ENCODE peak calls at places on chromosomes 7 and 10, in nine cellular contexts. One of them, this sample, is unnamed.

GRCh38 chr7:7738622-7739021 is 20.2 kb upstream of the RPA3 start:
- DNase-seq in GM20000: no peak
- DNase-seq in NCI-H774: no peak
- DNase-seq in left colon: no peak
- DNase-seq in HTR-8/SVneo: no peak
- DNase-seq in HEK293T: no peak
- DNase-seq in putamen: no peak
- DNase-seq in NCI-H1417 treated with DMSO at 0.1 percent for 48 hours: no peak
- DNase-seq in epithelial cell of esophagus: no peak
- DNase-seq in this sample: no peak

GRCh38 chr10:103197177-103197576 is 4.1 kb upstream of the NT5C2 start:
- DNase-seq in GM20000: no peak
- DNase-seq in NCI-H774: no peak
- DNase-seq in left colon: peak
- DNase-seq in HTR-8/SVneo: peak
- DNase-seq in HEK293T: no peak
- DNase-seq in putamen: peak
- DNase-seq in NCI-H1417 treated with DMSO at 0.1 percent for 48 hours: no peak
- DNase-seq in epithelial cell of esophagus: peak
- DNase-seq in this sample: no peak

GRCh38 chr10:43249962-43250624 is 16.8 kb downstream of the RASGEF1A start:
- DNase-seq in GM20000: no peak
- DNase-seq in NCI-H774: no peak
- DNase-seq in left colon: peak
- DNase-seq in HTR-8/SVneo: no peak
- DNase-seq in HEK293T: no peak
- DNase-seq in putamen: no peak
- DNase-seq in NCI-H1417 treated with DMSO at 0.1 percent for 48 hours: no peak
- DNase-seq in epithelial cell of esophagus: peak
- DNase-seq in this sample: no peak

GRCh38 chr7:130904031-130904757 is 170.2 kb upstream of the KLF14 start:
- DNase-seq in GM20000: no peak
- DNase-seq in NCI-H774: no peak
- DNase-seq in left colon: peak
- DNase-seq in HTR-8/SVneo: peak
- DNase-seq in HEK293T: no peak
- DNase-seq in putamen: no peak
- DNase-seq in NCI-H1417 treated with DMSO at 0.1 percent for 48 hours: no peak
- DNase-seq in epithelial cell of esophagus: peak
- DNase-seq in this sample: peak

GRCh38 chr7:25886387-25887240 is 265.4 kb upstream of the NFE2L3 start:
- DNase-seq in GM20000: no peak
- DNase-seq in NCI-H774: no peak
- DNase-seq in left colon: no peak
- DNase-seq in HTR-8/SVneo: no peak
- DNase-seq in HEK293T: no peak
- DNase-seq in putamen: peak
- DNase-seq in NCI-H1417 treated with DMSO at 0.1 percent for 48 hours: no peak
- DNase-seq in epithelial cell of esophagus: no peak
- DNase-seq in this sample: no peak

GRCh38 chr7:108503112-108504026 is 22.6 kb downstream of the PNPLA8 start:
- DNase-seq in GM20000: peak
- DNase-seq in NCI-H774: no peak
- DNase-seq in left colon: no peak
- DNase-seq in HTR-8/SVneo: no peak
- DNase-seq in HEK293T: no peak
- DNase-seq in putamen: no peak
- DNase-seq in NCI-H1417 treated with DMSO at 0.1 percent for 48 hours: no peak
- DNase-seq in epithelial cell of esophagus: no peak
- DNase-seq in this sample: no peak

GRCh38 chr10:19778996-19779395 is 37.2 kb upstream of the PLXDC2 start:
- DNase-seq in GM20000: no peak
- DNase-seq in NCI-H774: no peak
- DNase-seq in left colon: no peak
- DNase-seq in HTR-8/SVneo: no peak
- DNase-seq in HEK293T: no peak
- DNase-seq in putamen: no peak
- DNase-seq in NCI-H1417 treated with DMSO at 0.1 percent for 48 hours: no peak
- DNase-seq in epithelial cell of esophagus: no peak
- DNase-seq in this sample: no peak

GRCh38 chr7:130365093-130365492 is 15.2 kb upstream of the CPA1 start:
- DNase-seq in GM20000: no peak
- DNase-seq in NCI-H774: no peak
- DNase-seq in left colon: no peak
- DNase-seq in HTR-8/SVneo: no peak
- DNase-seq in HEK293T: no peak
- DNase-seq in putamen: no peak
- DNase-seq in NCI-H1417 treated with DMSO at 0.1 percent for 48 hours: no peak
- DNase-seq in epithelial cell of esophagus: no peak
- DNase-seq in this sample: no peak

GRCh38 chr10:49575489-49576072 is 34.5 kb upstream of the SLC18A3 start:
- DNase-seq in GM20000: no peak
- DNase-seq in NCI-H774: no peak
- DNase-seq in left colon: no peak
- DNase-seq in HTR-8/SVneo: no peak
- DNase-seq in HEK293T: no peak
- DNase-seq in putamen: no peak
- DNase-seq in NCI-H1417 treated with DMSO at 0.1 percent for 48 hours: no peak
- DNase-seq in epithelial cell of esophagus: no peak
- DNase-seq in this sample: no peak

GRCh38 chr7:28405662-28406061 is 6.7 kb upstream of the CREB5 start:
- DNase-seq in GM20000: peak
- DNase-seq in NCI-H774: no peak
- DNase-seq in left colon: no peak
- DNase-seq in HTR-8/SVneo: no peak
- DNase-seq in HEK293T: no peak
- DNase-seq in putamen: no peak
- DNase-seq in NCI-H1417 treated with DMSO at 0.1 percent for 48 hours: no peak
- DNase-seq in epithelial cell of esophagus: peak
- DNase-seq in this sample: peak

GRCh38 chr10:95864906-95865813 is 42.6 kb upstream of the CC2D2B start:
- DNase-seq in GM20000: peak
- DNase-seq in NCI-H774: no peak
- DNase-seq in left colon: no peak
- DNase-seq in HTR-8/SVneo: peak
- DNase-seq in HEK293T: peak
- DNase-seq in putamen: peak
- DNase-seq in NCI-H1417 treated with DMSO at 0.1 percent for 48 hours: no peak
- DNase-seq in epithelial cell of esophagus: peak
- DNase-seq in this sample: peak

GRCh38 chr10:116665541-116666125 is 44.9 kb downstream of the PNLIPRP2 start:
- DNase-seq in GM20000: no peak
- DNase-seq in NCI-H774: no peak
- DNase-seq in left colon: no peak
- DNase-seq in HTR-8/SVneo: no peak
- DNase-seq in HEK293T: no peak
- DNase-seq in putamen: no peak
- DNase-seq in NCI-H1417 treated with DMSO at 0.1 percent for 48 hours: no peak
- DNase-seq in epithelial cell of esophagus: no peak
- DNase-seq in this sample: no peak

GRCh38 chr7:70494225-70494877 is 637.6 kb upstream of the GALNT17 start:
- DNase-seq in GM20000: no peak
- DNase-seq in NCI-H774: no peak
- DNase-seq in left colon: no peak
- DNase-seq in HTR-8/SVneo: no peak
- DNase-seq in HEK293T: no peak
- DNase-seq in putamen: no peak
- DNase-seq in NCI-H1417 treated with DMSO at 0.1 percent for 48 hours: no peak
- DNase-seq in epithelial cell of esophagus: no peak
- DNase-seq in this sample: no peak

GRCh38 chr10:86317949-86318725 is 48.5 kb downstream of the GRID1 start:
- DNase-seq in GM20000: no peak
- DNase-seq in NCI-H774: no peak
- DNase-seq in left colon: no peak
- DNase-seq in HTR-8/SVneo: no peak
- DNase-seq in HEK293T: no peak
- DNase-seq in putamen: no peak
- DNase-seq in NCI-H1417 treated with DMSO at 0.1 percent for 48 hours: no peak
- DNase-seq in epithelial cell of esophagus: no peak
- DNase-seq in this sample: no peak

GRCh38 chr10:100930368-100930767 is 17.6 kb downstream of the SLF2 start:
- DNase-seq in GM20000: no peak
- DNase-seq in NCI-H774: no peak
- DNase-seq in left colon: no peak
- DNase-seq in HTR-8/SVneo: no peak
- DNase-seq in HEK293T: no peak
- DNase-seq in putamen: no peak
- DNase-seq in NCI-H1417 treated with DMSO at 0.1 percent for 48 hours: no peak
- DNase-seq in epithelial cell of esophagus: no peak
- DNase-seq in this sample: no peak

GRCh38 chr10:92290076-92290836 is 622 bp downstream of the CPEB3 start:
- DNase-seq in GM20000: peak
- DNase-seq in NCI-H774: peak
- DNase-seq in left colon: peak
- DNase-seq in HTR-8/SVneo: peak
- DNase-seq in HEK293T: peak
- DNase-seq in putamen: peak
- DNase-seq in NCI-H1417 treated with DMSO at 0.1 percent for 48 hours: peak
- DNase-seq in epithelial cell of esophagus: peak
- DNase-seq in this sample: no peak